ENCODE peak calls at places on chromosomes 5 and 9, in eight cellular contexts. P, K, Q, G, U, R, A and Y are unnamed samples. For H3K4me1, the result is how much of the 10 kb centered on the place peaks cover.

GRCh38 chr5:131171276-131171815 is 602 bp downstream of the LYRM7 start:
- DNase-seq in P (no peak), K (no peak), Q (no peak), G (peak), U (no peak), R (no peak), A (no peak), Y (peak)

GRCh38 chr9:104009853-104010252 is 84.3 kb upstream of the SMC2 start:
- DNase-seq in P (no peak), K (no peak), Q (peak), G (no peak), U (no peak), R (no peak), A (no peak), Y (no peak)

GRCh38 chr5:171386006-171386671 is 1.5 kb upstream of the NPM1 start:
- DNase-seq in P (no peak), K (no peak), Q (no peak), G (no peak), U (no peak), R (no peak), A (no peak), Y (peak)

GRCh38 chr5:9173281-9174048 is 372.4 kb downstream of the SEMA5A start:
- DNase-seq in P (no peak), K (peak), Q (peak), G (no peak), U (peak), R (no peak), A (peak), Y (no peak)

GRCh38 chr5:28313543-28314334 is 1275.4 kb upstream of the CDH9 start:
- DNase-seq in P (no peak), K (peak), Q (no peak), G (no peak), U (peak), R (no peak), A (no peak), Y (no peak)

GRCh38 chr5:112742424-112742823 is 4.7 kb downstream of the APC start:
- DNase-seq in P (no peak), K (no peak), Q (peak), G (no peak), U (peak), R (no peak), A (no peak), Y (no peak)

GRCh38 chr5:3595102-3595961 is at the start of gene IRX1:
- DNase-seq in P (no peak), K (peak), Q (no peak), G (peak), U (no peak), R (peak), A (no peak), Y (peak)

GRCh38 chr5:127746756-127747155 is 43.6 kb downstream of the CCDC192 start:
- DNase-seq in P (no peak), K (peak), Q (peak), G (no peak), U (peak), R (peak), A (peak), Y (no peak)

GRCh38 chr9:125988479-125989050 is 241.4 kb downstream of the PBX3 start:
- DNase-seq in P (no peak), K (no peak), Q (no peak), G (no peak), U (no peak), R (peak), A (no peak), Y (peak)

GRCh38 chr5:129020683-129021082 is 55.4 kb downstream of the SLC27A6 start:
- DNase-seq in P (no peak), K (no peak), Q (no peak), G (no peak), U (no peak), R (no peak), A (no peak), Y (no peak)

GRCh38 chr5:54944364-54944763 is 41.0 kb downstream of the ESM1 start:
- DNase-seq in P (no peak), K (peak), Q (peak), G (peak), U (peak), R (peak), A (peak), Y (no peak)

GRCh38 chr9:16028516-16028915 is 475.7 kb downstream of the CCDC171 start:
- DNase-seq in P (no peak), K (no peak), Q (peak), G (no peak), U (peak), R (no peak), A (peak), Y (no peak)

GRCh38 chr5:171619744-171620143 is 165.9 kb upstream of the SMIM23 start:
- DNase-seq in P (no peak), K (no peak), Q (no peak), G (no peak), U (no peak), R (no peak), A (no peak), Y (no peak)

GRCh38 chr5:69415584-69415958 is 655 bp downstream of the MARVELD2 start:
- DNase-seq in P (peak), K (no peak), Q (no peak), G (peak), U (no peak), R (no peak), A (no peak), Y (peak)

GRCh38 chr9:16624356-16624755 is 246.1 kb downstream of the BNC2 start:
- DNase-seq in P (no peak), K (no peak), Q (no peak), G (no peak), U (no peak), R (no peak), A (no peak), Y (no peak)

GRCh38 chr5:58181578-58182286 is 278.2 kb downstream of the PLK2 start:
- DNase-seq in P (no peak), K (no peak), Q (no peak), G (no peak), U (no peak), R (no peak), A (no peak), Y (no peak)

GRCh38 chr5:76788362-76788761 is 30.5 kb upstream of the F2RL1 start:
- DNase-seq in P (no peak), K (no peak), Q (no peak), G (no peak), U (no peak), R (no peak), A (no peak), Y (no peak)

GRCh38 chr5:81136557-81136956 is 96.6 kb upstream of the CKMT2 start:
- DNase-seq in P (no peak), K (no peak), Q (no peak), G (no peak), U (no peak), R (no peak), A (no peak), Y (no peak)

GRCh38 chr9:137147091-137147792 is 8.3 kb downstream of the GRIN1 start:
- DNase-seq in P (no peak), K (no peak), Q (no peak), G (no peak), U (no peak), R (no peak), A (no peak), Y (no peak)

GRCh38 chr5:72252574-72253155 is 67.4 kb downstream of the MRPS27 start:
- DNase-seq in P (no peak), K (no peak), Q (no peak), G (no peak), U (no peak), R (no peak), A (no peak), Y (no peak)

GRCh38 chr9:90871327-90871935 is 69.8 kb downstream of the SYK start:
- DNase-seq in P (no peak), K (no peak), Q (no peak), G (no peak), U (no peak), R (no peak), A (no peak), Y (no peak)

GRCh38 chr9:37466037-37466709 is 923 bp upstream of the ZBTB5 start:
- DNase-seq in P (peak), K (peak), Q (peak), G (peak), U (peak), R (peak), A (no peak), Y (peak)

GRCh38 chr5:106574820-106575219 is 1095.9 kb downstream of the EFNA5 start:
- DNase-seq in P (no peak), K (no peak), Q (no peak), G (no peak), U (no peak), R (no peak), A (no peak), Y (no peak)

GRCh38 chr5:140185409-140185808 is 10.4 kb downstream of the CYSTM1 start:
- DNase-seq in P (no peak), K (no peak), Q (no peak), G (no peak), U (no peak), R (no peak), A (no peak), Y (no peak)

GRCh38 chr5:11563822-11564221 is 340.4 kb downstream of the CTNND2 start:
- DNase-seq in P (no peak), K (no peak), Q (no peak), G (no peak), U (no peak), R (no peak), A (no peak), Y (no peak)

GRCh38 chr5:73945505-73945904 is 319.5 kb downstream of the ARHGEF28 start:
- DNase-seq in P (no peak), K (no peak), Q (no peak), G (peak), U (no peak), R (no peak), A (no peak), Y (peak)

GRCh38 chr9:74960548-74960947 is 7.8 kb upstream of the C9orf40 start:
- DNase-seq in P (no peak), K (peak), Q (peak), G (no peak), U (peak), R (no peak), A (peak), Y (no peak)

GRCh38 chr5:57818397-57818796 is 335.8 kb upstream of the ACTBL2 start:
- DNase-seq in P (no peak), K (no peak), Q (no peak), G (no peak), U (no peak), R (no peak), A (no peak), Y (no peak)

GRCh38 chr9:78613006-78613405 is 316.1 kb downstream of the PSAT1 start:
- DNase-seq in P (no peak), K (no peak), Q (no peak), G (no peak), U (no peak), R (no peak), A (no peak), Y (no peak)

GRCh38 chr5:154196955-154197652 is 6.6 kb downstream of the GALNT10 start:
- DNase-seq in P (no peak), K (peak), Q (peak), G (peak), U (peak), R (peak), A (peak), Y (no peak)

DNA sequence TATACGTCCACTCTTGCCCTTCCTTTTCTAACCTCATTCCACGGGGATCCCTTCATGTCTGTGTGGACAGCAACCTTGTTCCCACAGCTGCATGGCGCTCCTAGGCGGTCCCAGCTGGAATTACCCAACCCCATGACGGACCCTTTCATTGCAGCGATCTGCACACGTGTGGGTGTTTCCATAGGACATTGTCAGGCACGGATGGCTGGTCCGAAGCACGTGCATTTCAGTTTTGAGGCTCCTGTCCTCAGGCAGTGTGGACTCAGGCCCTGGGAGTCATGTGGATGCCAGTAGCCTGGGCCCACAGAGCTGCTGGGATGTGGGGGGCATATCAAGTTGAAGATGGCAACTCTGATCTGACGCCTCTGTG is 15.0 kb downstream of the CARD19 start:
- DNase-seq in P (no peak), K (no peak), Q (no peak), G (no peak), U (no peak), R (no peak), A (no peak), Y (peak)
- H3K9ac ChIP-seq in P (peak), K (no peak), Q (no peak), G (no peak), U (no peak), R (no peak), A (no peak), Y (no peak)

GRCh38 chr5:98268162-98268860 is 505.2 kb upstream of the RGMB start:
- DNase-seq in P (no peak), K (no peak), Q (no peak), G (no peak), U (no peak), R (no peak), A (no peak), Y (no peak)
- H3K27ac ChIP-seq in P (no peak), K (no peak), Q (no peak), G (no peak), U (no peak), R (no peak), A (no peak), Y (no peak)

GRCh38 chr9:121638399-121638798 is 13.0 kb upstream of the DAB2IP start:
- DNase-seq in P (no peak), K (no peak), Q (no peak), G (no peak), U (no peak), R (no peak), A (no peak), Y (no peak)

GRCh38 chr9:121636411-121636865 is 15.0 kb upstream of the DAB2IP start:
- DNase-seq in P (no peak), K (peak), Q (peak), G (no peak), U (peak), R (peak), A (peak), Y (no peak)

GRCh38 chr9:121636978-121637377 is 14.5 kb upstream of the DAB2IP start:
- DNase-seq in P (no peak), K (no peak), Q (no peak), G (no peak), U (no peak), R (no peak), A (no peak), Y (no peak)

GRCh38 chr9:121638901-121639592 is 12.4 kb upstream of the DAB2IP start:
- DNase-seq in P (no peak), K (no peak), Q (no peak), G (peak), U (no peak), R (no peak), A (no peak), Y (no peak)

DNA sequence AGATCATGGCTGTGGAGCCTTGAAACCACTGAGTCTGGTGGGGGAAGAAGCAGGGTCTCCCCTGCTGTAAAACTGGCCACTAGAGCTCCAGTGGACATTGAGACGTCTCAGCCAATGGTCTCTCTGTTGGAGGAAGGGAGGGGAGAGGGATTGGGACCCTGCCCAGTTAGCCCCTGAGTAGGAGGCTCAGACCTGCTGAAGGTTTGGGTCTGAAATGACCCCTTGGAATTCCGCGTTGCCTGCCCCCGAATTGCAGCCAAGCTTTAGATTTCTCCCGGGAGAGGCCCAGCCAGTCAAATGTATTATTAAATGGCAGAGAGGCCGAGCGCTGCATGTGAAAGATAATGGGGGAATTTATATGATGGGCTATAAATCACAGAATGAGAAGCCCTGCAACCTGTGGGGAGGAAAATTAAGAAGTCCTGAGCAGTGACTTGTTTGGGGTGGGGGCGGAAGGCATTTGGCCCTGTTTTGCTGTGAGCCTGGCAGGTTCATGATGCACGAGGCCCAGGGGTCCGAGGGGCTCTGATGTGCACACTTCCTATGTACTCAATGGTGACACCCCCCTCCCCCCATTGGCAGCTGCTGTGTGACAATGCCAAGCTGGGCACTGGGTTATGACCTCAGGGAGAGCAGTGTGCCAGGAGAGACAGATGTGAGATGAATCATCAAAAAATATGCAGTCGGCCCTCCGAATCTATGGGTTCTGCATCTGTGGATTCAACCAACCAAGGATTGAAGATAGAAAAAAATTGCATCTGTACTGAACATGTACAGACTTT is 13.8 kb upstream of the DAB2IP start:
- DNase-seq in P (no peak), K (no peak), Q (peak), G (no peak), U (peak), R (peak), A (peak), Y (no peak)
- H3K4me1 ChIP-seq in P (under half), K (under half), Q (under half), G (under half), U (under half), R (half or more), A (under half), Y (under half)

GRCh38 chr5:150901446-150901845 is 3.3 kb downstream of the ZNF300 start:
- DNase-seq in P (no peak), K (no peak), Q (no peak), G (no peak), U (no peak), R (no peak), A (no peak), Y (no peak)

GRCh38 chr5:150904479-150905311 is at the start of gene ZNF300:
- DNase-seq in P (peak), K (peak), Q (peak), G (peak), U (peak), R (peak), A (peak), Y (peak)

DNA sequence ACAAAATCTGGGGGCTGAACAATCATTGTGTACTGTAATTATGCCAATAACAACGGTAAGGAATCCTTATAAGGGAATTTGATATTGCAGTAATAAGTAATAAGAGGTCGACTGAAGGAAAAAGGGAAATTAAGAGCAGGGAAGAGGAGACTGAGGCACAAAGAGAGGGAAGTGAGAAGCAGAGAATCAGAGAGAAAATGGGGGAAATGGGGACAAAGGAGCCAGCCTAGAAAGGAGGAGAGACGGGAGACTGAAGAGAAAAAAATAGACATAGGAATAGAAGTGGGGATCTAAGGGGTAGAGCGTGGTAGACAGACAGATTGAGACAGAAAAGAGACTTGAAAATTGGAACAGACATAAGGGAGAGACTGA is 518 bp upstream of the ZNF300 start:
- DNase-seq in P (no peak), K (no peak), Q (no peak), G (no peak), U (no peak), R (no peak), A (no peak), Y (no peak)
- H3K9ac ChIP-seq in P (no peak), K (peak), Q (peak), G (peak), U (peak), R (peak), A (no peak), Y (peak)

DNA sequence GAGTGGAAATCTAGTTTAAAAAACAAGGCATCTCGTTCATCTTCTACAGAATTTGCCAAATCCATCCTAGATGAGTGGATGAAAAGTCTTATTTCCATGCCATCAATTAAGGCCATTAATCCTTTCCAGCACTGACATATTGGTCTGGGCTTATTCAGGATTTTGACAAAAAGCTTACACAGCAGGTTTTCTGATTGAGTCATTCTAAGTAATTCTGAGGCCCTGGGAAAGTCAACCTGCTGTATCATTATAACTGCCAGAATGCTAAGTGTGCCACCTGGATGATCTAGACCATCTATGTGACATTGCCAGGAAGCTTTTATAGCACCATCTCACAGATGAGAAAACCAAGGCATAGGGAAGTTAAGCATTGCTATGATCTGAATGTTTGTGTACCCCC is 132.1 kb upstream of the MAP3K1 start:
- DNase-seq in P (no peak), K (no peak), Q (no peak), G (no peak), U (no peak), R (no peak), A (no peak), Y (no peak)
- H3K27ac ChIP-seq in P (no peak), K (no peak), Q (no peak), G (no peak), U (no peak), R (no peak), A (no peak), Y (no peak)

DNA sequence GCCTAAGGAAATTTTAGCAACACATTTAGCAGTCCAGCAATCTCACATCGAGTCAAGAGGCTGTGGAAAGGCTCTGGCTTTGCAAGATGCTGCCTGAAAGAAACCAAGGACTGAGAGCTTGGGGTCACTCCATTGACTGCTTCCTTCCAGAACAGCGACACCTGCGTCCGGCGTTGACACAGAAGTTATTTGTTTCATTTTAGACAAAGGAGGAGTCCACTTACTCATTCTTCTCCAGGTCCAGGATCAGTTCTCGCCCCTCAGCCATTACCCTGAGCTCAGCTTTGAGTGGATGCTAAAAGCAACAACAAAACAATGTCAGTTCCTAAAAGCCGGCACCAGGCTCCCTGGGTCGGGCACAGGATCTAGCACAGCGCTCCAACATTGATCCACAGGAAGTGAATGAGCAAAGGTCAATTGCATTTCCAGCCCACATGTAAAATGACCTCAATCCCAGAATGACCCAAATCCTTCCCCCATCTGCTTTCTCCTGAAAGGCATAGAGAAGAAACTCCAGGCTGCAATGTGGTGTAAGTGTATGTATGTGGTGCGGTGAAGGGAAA is 11.3 kb downstream of the ADAM19 start:
- DNase-seq in P (no peak), K (no peak), Q (no peak), G (no peak), U (no peak), R (no peak), A (no peak), Y (peak)
- H3K4me1 ChIP-seq in P (under half), K (half or more), Q (under half), G (under half), U (under half), R (under half), A (under half), Y (under half)

DNA sequence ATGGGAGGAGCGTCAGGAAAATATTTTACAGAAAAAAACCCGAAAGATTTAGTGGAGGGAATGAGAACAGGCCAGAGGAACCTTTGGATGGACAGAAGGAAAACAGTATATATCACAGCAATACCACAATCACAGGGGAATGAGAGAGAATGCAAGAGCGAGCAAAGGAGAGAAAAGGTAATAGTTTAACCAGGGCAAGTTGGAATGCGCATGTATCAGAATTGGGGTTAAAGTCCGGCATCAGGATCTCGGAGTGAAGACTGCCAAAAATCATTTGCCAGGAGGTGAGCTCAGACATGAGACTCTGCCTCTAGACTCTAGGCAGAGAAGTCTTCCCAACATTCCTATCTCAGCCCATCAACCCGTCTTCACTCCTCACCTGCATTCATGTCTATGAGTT is 36.8 kb downstream of the PCDHGC5 start:
- DNase-seq in P (no peak), K (no peak), Q (no peak), G (no peak), U (no peak), R (no peak), A (no peak), Y (no peak)
- H3K9ac ChIP-seq in P (no peak), K (peak), Q (peak), G (no peak), U (no peak), R (peak), A (peak), Y (no peak)